ENCODE peak calls at places on chromosomes 5 and 9, in four cellular contexts. B, E, N and Z are unnamed samples.

GRCh38 chr5:81350507-81350906 is 43.4 kb downstream of the ACOT12 start:
- DNase-seq in B (no peak), E (no peak), N (no peak), Z (no peak)

GRCh38 chr5:80569961-80570786 is at the start of gene ANKRD34B:
- DNase-seq in B (no peak), E (peak; percentile 14), N (peak; percentile 51), Z (no peak)

GRCh38 chr5:37667846-37668245 is 172.0 kb downstream of the GDNF start:
- DNase-seq in B (no peak), E (no peak), N (no peak), Z (no peak)

GRCh38 chr5:144191998-144192397 is 21.3 kb downstream of the KCTD16 start:
- DNase-seq in B (peak; percentile 65), E (peak; percentile 16), N (no peak), Z (peak; percentile 42)

GRCh38 chr5:141816598-141817399 is 61.4 kb downstream of the PCDH1 start:
- DNase-seq in B (no peak), E (peak; percentile 48), N (peak; percentile 95), Z (no peak)

GRCh38 chr5:164302533-164303235 is 797.3 kb downstream of the MAT2B start:
- DNase-seq in B (no peak), E (no peak), N (no peak), Z (no peak)

GRCh38 chr5:180328296-180329137 is 24.6 kb downstream of the GFPT2 start:
- DNase-seq in B (peak; percentile 74), E (peak; percentile 81), N (peak; percentile 68), Z (peak; percentile 74)

GRCh38 chr9:107431461-107431860 is 58.1 kb downstream of the KLF4 start:
- DNase-seq in B (no peak), E (no peak), N (no peak), Z (no peak)

GRCh38 chr9:545480-545879 is 296.0 kb upstream of the DMRT1 start:
- DNase-seq in B (no peak), E (no peak), N (no peak), Z (no peak)

GRCh38 chr5:113147088-113147487 is 170.5 kb downstream of the DCP2 start:
- DNase-seq in B (no peak), E (no peak), N (no peak), Z (no peak)

GRCh38 chr9:33778700-33779351 is 16.5 kb upstream of the PRSS3 start:
- DNase-seq in B (peak; percentile 58), E (peak; percentile 31), N (peak; percentile 25), Z (peak; percentile 54)

GRCh38 chr9:124697326-124698200 is 73.5 kb downstream of the NR6A1 start:
- DNase-seq in B (no peak), E (no peak), N (no peak), Z (no peak)

GRCh38 chr5:80275347-80275746 is 19.5 kb upstream of the SERINC5 start:
- DNase-seq in B (no peak), E (no peak), N (no peak), Z (peak; percentile 40)

GRCh38 chr5:92104126-92104525 is 721.0 kb upstream of the ARRDC3 start:
- DNase-seq in B (no peak), E (no peak), N (no peak), Z (no peak)

GRCh38 chr9:71916834-71917534 is 5.5 kb downstream of the C9orf85 start:
- DNase-seq in B (no peak), E (no peak), N (no peak), Z (no peak)

GRCh38 chr5:60522299-60522915 is 177.6 kb downstream of the DEPDC1B start:
- DNase-seq in B (no peak), E (no peak), N (no peak), Z (no peak)

GRCh38 chr5:178442361-178443256 is 147.6 kb downstream of the COL23A1 start:
- DNase-seq in B (no peak), E (no peak), N (no peak), Z (no peak)

GRCh38 chr5:79612667-79613190 is 488 bp downstream of the TENT2 start:
- DNase-seq in B (no peak), E (no peak), N (no peak), Z (peak; percentile 3)

GRCh38 chr5:10761842-10762165 is 770 bp upstream of the DAP start:
- DNase-seq in B (no peak), E (no peak), N (no peak), Z (no peak)

GRCh38 chr5:10760976-10761841 is at the start of gene DAP:
- DNase-seq in B (peak; percentile 51), E (peak; percentile 95), N (peak; percentile 64), Z (peak; percentile 36)

GRCh38 chr5:10760033-10760975 is 730 bp downstream of the DAP start:
- DNase-seq in B (peak; percentile 31), E (peak; percentile 39), N (no peak), Z (peak; percentile 78)

GRCh38 chr5:10762178-10762775 is 1.2 kb upstream of the DAP start:
- DNase-seq in B (no peak), E (no peak), N (no peak), Z (no peak)

DNA sequence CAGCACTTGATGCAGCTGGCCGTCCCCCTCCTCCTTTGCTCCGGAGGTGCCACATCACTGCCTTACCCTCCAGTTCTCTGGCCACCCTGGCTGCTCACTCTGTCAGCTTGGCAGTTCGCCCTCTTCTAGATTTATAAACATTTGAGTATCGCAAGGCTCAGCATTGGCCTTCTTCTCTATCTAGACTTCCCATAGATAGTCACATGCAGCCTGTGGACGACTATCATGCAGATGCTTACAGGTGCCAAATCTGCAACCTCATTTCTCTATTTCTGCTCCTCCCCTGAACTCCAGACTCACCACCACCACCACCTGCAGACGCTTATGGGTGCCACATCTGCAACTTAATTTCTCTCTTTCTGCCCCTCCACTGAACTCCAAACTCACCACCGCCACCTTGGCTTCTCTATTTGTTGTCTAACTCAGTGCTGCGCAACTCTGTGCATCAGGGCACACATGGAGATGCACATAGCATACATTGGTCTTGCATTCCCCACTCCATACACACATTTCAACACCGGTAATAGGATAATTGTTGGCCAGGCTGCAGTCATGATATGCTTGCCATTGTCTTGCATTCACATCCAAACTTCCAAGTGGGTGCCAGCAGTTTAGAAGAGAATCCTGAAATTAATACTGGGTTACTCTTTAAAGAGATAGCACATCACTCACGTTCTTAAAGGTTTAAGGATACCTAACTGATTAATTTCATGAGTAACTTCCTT is 1.9 kb upstream of the DAP start:
- DNase-seq in B (no peak), E (peak; percentile 30), N (no peak), Z (no peak)
- TF ChIP-seq FOSL1 in B (no peak), E (no peak), N (no peak), Z (no peak)

GRCh38 chr5:132067941-132068808 is 5.4 kb upstream of the CSF2 start:
- DNase-seq in B (no peak), E (no peak), N (no peak), Z (no peak)
- TF ChIP-seq FOSL1 in B (no peak), E (no peak), N (no peak), Z (no peak)

DNA sequence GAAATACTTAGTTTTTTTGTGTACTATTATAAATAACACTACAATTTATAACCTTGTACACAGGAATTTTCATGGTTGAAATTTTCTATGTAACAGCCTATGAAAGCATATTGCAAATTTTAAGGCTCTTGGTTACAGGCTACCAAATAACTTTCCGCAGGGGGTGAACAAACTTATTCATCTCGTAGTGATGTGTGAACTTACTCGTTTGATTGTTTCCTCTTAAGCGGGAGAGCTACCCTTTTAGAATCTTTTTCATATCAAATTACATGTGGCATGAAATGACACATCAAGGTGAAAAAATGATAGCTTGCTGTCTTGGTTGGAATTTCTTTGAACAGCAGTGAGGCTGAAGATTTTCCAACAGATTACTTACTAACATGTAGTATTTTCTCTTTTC is 90.8 kb upstream of the GNA14 start:
- DNase-seq in B (no peak), E (no peak), N (no peak), Z (no peak)
- TF ChIP-seq FOSL1 in B (no peak), E (no peak), N (no peak), Z (no peak)

DNA sequence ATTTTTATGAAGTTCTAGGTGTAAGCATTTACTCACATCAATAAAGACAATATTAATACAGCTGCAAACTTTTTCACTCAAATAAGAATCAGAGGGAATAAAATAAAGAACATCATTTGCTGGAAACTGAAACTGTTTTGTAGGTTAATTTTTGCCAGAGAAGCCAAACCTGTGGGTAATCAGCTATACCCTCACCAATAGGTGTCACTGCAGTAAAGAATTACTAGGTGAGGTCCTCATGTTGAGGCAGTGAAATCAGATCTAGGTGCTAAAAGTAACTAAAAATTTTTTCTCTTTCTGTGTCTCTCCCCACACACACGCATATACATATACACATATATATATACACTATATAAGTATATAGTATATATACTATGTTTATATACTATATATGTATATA is 1016.3 kb upstream of the SEMA6A start:
- DNase-seq in B (peak; percentile 15), E (no peak), N (no peak), Z (peak; percentile 25)
- TF ChIP-seq FOSL1 in B (no peak), E (no peak), N (no peak), Z (no peak)

DNA sequence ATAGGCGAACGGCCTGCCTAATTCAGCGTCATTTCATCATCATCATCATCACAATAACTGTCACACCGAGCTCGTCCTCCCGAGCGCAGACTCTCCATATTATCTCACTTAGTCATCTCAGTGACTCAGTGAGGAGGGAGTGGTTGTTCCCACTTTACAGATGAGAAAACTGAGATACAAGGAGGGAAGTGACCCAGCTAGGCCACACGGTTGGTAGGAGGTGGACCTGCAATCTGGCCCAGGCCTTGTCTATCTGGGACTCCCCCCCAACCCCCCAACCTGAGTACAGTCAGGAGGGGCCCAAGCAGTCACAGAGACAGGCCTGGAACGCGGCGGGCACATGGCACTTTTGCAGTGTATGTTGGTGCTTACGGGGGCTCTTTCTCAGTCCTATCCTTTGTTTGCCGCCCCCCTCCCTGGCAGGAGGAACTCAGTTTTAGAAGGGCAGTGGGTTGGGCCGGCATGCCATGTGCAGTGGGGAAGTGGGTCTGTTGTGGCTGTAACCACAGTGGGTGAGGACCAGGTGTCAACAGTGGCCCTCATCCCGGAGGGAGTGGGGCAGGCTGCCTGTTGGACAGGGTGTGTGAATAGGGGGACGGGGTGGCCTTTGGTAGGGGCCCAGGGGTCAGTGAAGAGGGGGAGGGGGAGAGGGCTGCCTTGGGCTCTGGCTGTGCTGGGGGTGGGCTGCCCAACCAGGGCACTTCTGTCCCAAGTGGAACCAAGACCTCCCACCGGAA is 1.7 kb upstream of the RXRA start:
- DNase-seq in B (no peak), E (no peak), N (no peak), Z (no peak)
- TF ChIP-seq FOSL1 in B (no peak), E (peak; percentile 79), N (no peak), Z (no peak)